ENCODE peak calls at places on chromosome 4, in four cellular contexts. T is SK-N-SH; V is B cell; Q is naive thymus-derived CD8-positive, alpha-beta T cell. I is an unnamed sample.

GRCh38 chr4:74466242-74466641 is 21.3 kb downstream of the AREG start:
- DNase-seq in T (no peak), Q (no peak), V (no peak), I (no peak)

GRCh38 chr4:130747842-130748241 is 1651.9 kb downstream of the C4orf33 start:
- DNase-seq in T (no peak), Q (no peak), V (no peak), I (no peak)

GRCh38 chr4:83112239-83112638 is 2.3 kb downstream of the PLAC8 start:
- DNase-seq in Q (peak), T (no peak), V (peak), I (no peak)

GRCh38 chr4:94576163-94576562 is 124.4 kb downstream of the PDLIM5 start:
- DNase-seq in V (no peak), Q (no peak), T (no peak), I (no peak)

GRCh38 chr4:128635939-128636551 is 173.5 kb upstream of the JADE1 start:
- DNase-seq in T (no peak), Q (no peak), V (no peak), I (no peak)

GRCh38 chr4:61277785-61278184 is 77.7 kb downstream of the ADGRL3 start:
- DNase-seq in V (no peak), Q (no peak), T (no peak), I (no peak)

GRCh38 chr4:109207060-109207459 is 95.4 kb downstream of the COL25A1 start:
- DNase-seq in T (peak), V (no peak), Q (no peak), I (peak)

GRCh38 chr4:139735381-139736256 is 70.0 kb downstream of the MGST2 start:
- DNase-seq in T (peak), Q (no peak), V (peak), I (no peak)

GRCh38 chr4:176034498-176034897 is 31.1 kb upstream of the WDR17 start:
- DNase-seq in V (no peak), T (peak), Q (peak), I (no peak)

GRCh38 chr4:7657545-7658296 is 223.0 kb upstream of the PSAPL1 start:
- DNase-seq in Q (no peak), V (no peak), T (no peak), I (no peak)